ENCODE peak calls at places on chromosomes 13 and 19, in seven cellular contexts. I is gastroesophageal sphincter, M is HCT116, G is aorta, B is A549, W is left colon, Q is PC-3. A is an unnamed sample.

GRCh38 chr19:23273022-23273593 is 22.9 kb upstream of the ZNF724 start:
- ATAC-seq in I (no peak), M (no peak), G (no peak), B (no peak), W (peak; percentile 19), Q (peak; percentile 2), A (no peak)

GRCh38 chr13:99129050-99129449 is 71.6 kb upstream of the UBAC2 start:
- ATAC-seq in I (no peak), M (no peak), G (no peak), B (no peak), W (no peak), Q (no peak), A (no peak)

GRCh38 chr19:35346193-35347052 is 1.3 kb upstream of the FFAR1 start:
- ATAC-seq in I (no peak), M (no peak), G (no peak), B (no peak), W (no peak), Q (no peak), A (peak; percentile 54)

GRCh38 chr19:55116232-55117062 is 990 bp downstream of the PPP1R12C start:
- ATAC-seq in I (peak; percentile 28), M (peak; percentile 37), G (peak; percentile 44), B (peak; percentile 72), W (peak; percentile 43), Q (peak; percentile 50), A (peak; percentile 57)

GRCh38 chr13:106596287-106596937 is 28.5 kb upstream of the ARGLU1 start:
- ATAC-seq in I (no peak), M (no peak), G (peak; percentile 55), B (no peak), W (no peak), Q (no peak), A (no peak)

GRCh38 chr13:102310691-102311432 is 91.0 kb downstream of the FGF14 start:
- ATAC-seq in I (peak; percentile 72), M (no peak), G (peak; percentile 54), B (no peak), W (no peak), Q (no peak), A (no peak)

GRCh38 chr19:18904334-18905057 is 8.5 kb upstream of the CERS1 start:
- ATAC-seq in I (no peak), M (no peak), G (no peak), B (no peak), W (no peak), Q (no peak), A (no peak)

GRCh38 chr19:57434386-57435061 is 601 bp upstream of the ZNF749 start:
- ATAC-seq in I (peak; percentile 12), M (peak; percentile 4), G (no peak), B (peak; percentile 25), W (no peak), Q (peak; percentile 1), A (peak; percentile 15)

GRCh38 chr19:45917421-45918091 is 3.0 kb upstream of the NANOS2 start:
- ATAC-seq in I (no peak), M (no peak), G (no peak), B (no peak), W (no peak), Q (no peak), A (peak; percentile 82)

GRCh38 chr13:40597735-40598365 is 68.6 kb downstream of the FOXO1 start:
- ATAC-seq in I (no peak), M (no peak), G (peak; percentile 44), B (no peak), W (no peak), Q (no peak), A (peak; percentile 35)

GRCh38 chr19:8641908-8642547 is 11.6 kb downstream of the NFILZ start:
- ATAC-seq in I (no peak), M (peak; percentile 84), G (no peak), B (no peak), W (peak; percentile 58), Q (peak; percentile 40), A (peak; percentile 57)

GRCh38 chr13:41942462-41943094 is 18.3 kb downstream of the VWA8 start:
- ATAC-seq in I (no peak), M (peak; percentile 93), G (no peak), B (peak; percentile 92), W (peak; percentile 52), Q (peak; percentile 67), A (no peak)

GRCh38 chr19:11787536-11787935 is 10.8 kb upstream of the ZNF491 start:
- ATAC-seq in I (no peak), M (no peak), G (no peak), B (no peak), W (no peak), Q (no peak), A (no peak)

GRCh38 chr13:114260818-114261217 is 20.6 kb upstream of the UPF3A start:
- ATAC-seq in I (no peak), M (no peak), G (no peak), B (no peak), W (no peak), Q (no peak), A (no peak)

GRCh38 chr13:79992111-79992510 is 348.8 kb downstream of the SPRY2 start:
- ATAC-seq in I (no peak), M (no peak), G (no peak), B (no peak), W (no peak), Q (no peak), A (no peak)

GRCh38 chr19:6489278-6490061 is 7.9 kb upstream of the DENND1C start:
- ATAC-seq in I (no peak), M (no peak), G (no peak), B (no peak), W (no peak), Q (no peak), A (peak; percentile 89)

GRCh38 chr19:1263198-1263597 is 5.9 kb upstream of the CIRBP start:
- ATAC-seq in I (no peak), M (no peak), G (no peak), B (no peak), W (no peak), Q (no peak), A (no peak)

GRCh38 chr19:7900931-7901330 is 2.7 kb upstream of the MAP2K7 start:
- ATAC-seq in I (no peak), M (no peak), G (no peak), B (no peak), W (no peak), Q (no peak), A (no peak)

GRCh38 chr13:112741835-112742570 is 52.2 kb downstream of the ATP11A start:
- ATAC-seq in I (no peak), M (no peak), G (no peak), B (no peak), W (no peak), Q (no peak), A (no peak)

A was measured in activated T-helper 17 cell treated with anti-CD3 and anti-CD28 coated beads, Interleukin-2, amount 50 U/mL, for 72 hours.